ENCODE peak calls at places on chromosomes 1 and 21, in four cellular contexts. E is pancreas; D is effector memory CD4-positive, alpha-beta T cell; L is HCT116. V is an unnamed sample.
A peak's percentile ranks its signal among the peaks of the same experiment; 100 is the strongest.

GRCh38 chr1:17306407-17306806 is 1.6 kb upstream of the PADI4 start:
- DNase-seq in L (no peak), D (no peak), E (no peak), V (no peak)

GRCh38 chr1:152486400-152487006 is 24.1 kb upstream of the LCE5A start:
- DNase-seq in E (no peak), D (no peak), L (no peak), V (no peak)

GRCh38 chr1:113307771-113308451 is 82.4 kb upstream of the MAGI3 start:
- DNase-seq in E (no peak), L (peak; percentile 16), D (no peak), V (no peak)

GRCh38 chr1:43052322-43052721 is 93.7 kb upstream of the SLC2A1 start:
- DNase-seq in E (no peak), L (no peak), D (no peak), V (no peak)

GRCh38 chr1:28437924-28438699 is 67.7 kb upstream of the RCC1 start:
- DNase-seq in E (peak; percentile 81), D (no peak), L (peak; percentile 92), V (no peak)

GRCh38 chr1:116997011-116997410 is 4.5 kb upstream of the CD101 start:
- DNase-seq in E (no peak), D (no peak), L (no peak), V (no peak)

GRCh38 chr1:29453502-29454240 is 217.3 kb downstream of the PTPRU start:
- DNase-seq in L (peak; percentile 70), D (no peak), E (peak; percentile 20), V (no peak)

GRCh38 chr1:164588388-164589341 is 29.7 kb downstream of the PBX1 start:
- DNase-seq in L (no peak), D (no peak), E (no peak), V (no peak)

GRCh38 chr1:56255516-56256181 is 323.7 kb downstream of the PLPP3 start:
- DNase-seq in E (peak; percentile 10), D (no peak), L (no peak), V (no peak)

GRCh38 chr1:14367444-14367843 is 231.0 kb upstream of the KAZN start:
- DNase-seq in E (no peak), L (no peak), D (no peak), V (no peak)

GRCh38 chr21:43716376-43717165 is 2.4 kb upstream of the PDXK start:
- DNase-seq in E (no peak), D (no peak), L (no peak), V (no peak)

GRCh38 chr1:185284533-185285244 is 32.4 kb downstream of the IVNS1ABP start:
- DNase-seq in E (no peak), L (no peak), D (no peak), V (no peak)

GRCh38 chr1:2019162-2019542 is at the start of gene GABRD:
- DNase-seq in E (no peak), D (no peak), L (no peak), V (no peak)

GRCh38 chr1:10631811-10632481 is 157.2 kb downstream of the PEX14 start:
- DNase-seq in E (no peak), D (no peak), L (no peak), V (no peak)

GRCh38 chr1:8816831-8817412 is 518 bp downstream of the RERE start:
- DNase-seq in D (no peak), L (no peak), E (peak; percentile 34), V (peak; percentile 2)

GRCh38 chr1:180158149-180159147 is 3.8 kb downstream of the QSOX1 start:
- DNase-seq in D (no peak), E (peak; percentile 74), L (no peak), V (no peak)

GRCh38 chr1:150365945-150366344 is 2.0 kb downstream of the RPRD2 start:
- DNase-seq in E (no peak), L (no peak), D (no peak), V (peak; percentile 20)

GRCh38 chr1:41599912-41600311 is 115.4 kb upstream of the EDN2 start:
- DNase-seq in E (no peak), L (no peak), D (no peak), V (no peak)

GRCh38 chr1:219941179-219942118 is 13.1 kb upstream of the SLC30A10 start:
- DNase-seq in E (peak; percentile 32), D (no peak), L (no peak), V (no peak)

GRCh38 chr1:12126781-12127180 is 40.0 kb upstream of the TNFRSF1B start:
- DNase-seq in E (no peak), L (no peak), D (no peak), V (no peak)

GRCh38 chr1:3271866-3272265 is 182.6 kb upstream of the ARHGEF16 start:
- DNase-seq in E (no peak), D (no peak), L (no peak), V (no peak)

GRCh38 chr1:27601771-27602509 is 2.0 kb downstream of the AHDC1 start:
- DNase-seq in D (no peak), L (no peak), E (peak; percentile 50), V (no peak)

GRCh38 chr1:112465122-112465521 is 43.6 kb upstream of the WNT2B start:
- DNase-seq in D (no peak), L (no peak), E (no peak), V (no peak)

GRCh38 chr1:222736470-222736869 is 532 bp upstream of the FAM177B start:
- DNase-seq in D (no peak), L (no peak), E (no peak), V (no peak)

GRCh38 chr1:109252893-109253802 is 3.8 kb downstream of the CELSR2 start:
- DNase-seq in D (no peak), E (no peak), L (no peak), V (no peak)

GRCh38 chr1:112251766-112252506 is 144.1 kb upstream of the CTTNBP2NL start:
- DNase-seq in E (no peak), D (no peak), L (peak; percentile 93), V (no peak)

GRCh38 chr1:61160526-61160925 is 78.2 kb downstream of the NFIA start:
- DNase-seq in L (no peak), E (no peak), D (no peak), V (no peak)

GRCh38 chr21:45607021-45607921 is 36.3 kb upstream of the PCBP3 start:
- DNase-seq in L (no peak), D (peak; percentile 11), E (no peak), V (peak; percentile 53)

GRCh38 chr1:161177936-161178244 is 583 bp upstream of the B4GALT3 start:
- DNase-seq in L (no peak), D (no peak), E (no peak), V (no peak)

GRCh38 chr1:154557939-154558609 is 388 bp downstream of the UBE2Q1 start:
- DNase-seq in E (peak; percentile 65), D (no peak), L (no peak), V (peak; percentile 52)

DNA sequence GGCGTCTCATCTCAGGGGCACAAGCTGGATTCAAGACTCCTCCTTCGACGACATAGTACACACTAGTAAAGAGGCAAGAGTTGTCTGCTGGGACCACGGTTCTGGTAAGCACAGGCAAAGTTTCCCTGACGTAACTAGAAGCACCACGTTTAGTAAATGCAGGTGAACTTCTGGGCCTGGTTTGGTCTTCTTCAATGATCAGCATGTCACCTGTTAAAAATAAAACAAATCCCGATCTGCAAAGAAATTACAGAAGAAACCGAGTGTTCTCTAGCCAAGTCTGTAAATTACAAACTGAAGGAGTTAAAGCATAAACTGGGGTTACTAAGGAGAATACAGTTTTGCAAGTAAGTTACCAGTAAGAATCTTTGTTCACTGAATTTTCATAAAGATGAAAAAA is 1.5 kb downstream of the YOD1 start:
- DNase-seq in D (no peak), E (no peak), L (no peak), V (no peak)
- H3K4me3 ChIP-seq in D (no peak overlapping the region), E (peak overlapping the region; percentile 67), L (peak overlapping the region; percentile 90), V (no peak overlapping the region)

GRCh38 chr1:182644863-182645262 is 39.5 kb downstream of the RGS8 start:
- DNase-seq in L (no peak), E (no peak), D (no peak), V (no peak)
- H3K27ac ChIP-seq in L (no peak overlapping the region), E (no peak overlapping the region), D (no peak overlapping the region), V (no peak overlapping the region)

DNA sequence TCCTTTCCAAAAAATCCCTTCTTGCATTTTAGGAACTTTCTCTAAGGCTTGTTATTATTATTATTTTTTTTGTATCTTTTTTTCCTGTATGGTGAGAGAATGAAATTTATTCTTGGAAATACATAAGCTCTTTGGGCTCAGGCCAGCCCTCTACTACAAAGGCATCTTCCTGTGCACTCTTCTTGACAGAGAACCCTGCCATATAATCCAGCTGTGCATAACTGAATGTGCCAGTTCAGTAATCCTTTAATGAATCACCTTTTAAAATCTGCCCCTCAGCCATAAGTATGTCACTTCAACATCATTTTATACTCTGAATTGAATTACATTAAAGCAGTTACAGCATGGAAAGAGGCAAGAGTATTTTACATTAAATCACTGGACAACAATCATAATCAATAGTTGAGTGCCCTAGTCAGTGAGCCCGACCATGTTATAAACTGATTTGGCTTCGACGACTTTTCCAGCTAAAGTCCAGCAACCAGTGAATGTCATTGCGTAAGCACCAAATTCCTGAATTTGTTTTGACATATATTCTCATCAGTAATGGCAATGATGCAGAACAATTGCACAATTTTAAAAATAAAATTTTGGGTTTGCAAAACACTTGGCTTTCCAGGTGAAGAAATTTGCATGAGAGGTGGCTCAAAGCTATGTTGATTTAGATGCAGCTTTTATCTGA is 59.2 kb upstream of the KCNK2 start:
- DNase-seq in L (no peak), E (no peak), D (no peak), V (no peak)
- H3K27me3 ChIP-seq in L (no peaks in the 10 kb centered on the region), E (no peaks in the 10 kb centered on the region), D (no peaks in the 10 kb centered on the region), V (no peaks in the 10 kb centered on the region)

DNA sequence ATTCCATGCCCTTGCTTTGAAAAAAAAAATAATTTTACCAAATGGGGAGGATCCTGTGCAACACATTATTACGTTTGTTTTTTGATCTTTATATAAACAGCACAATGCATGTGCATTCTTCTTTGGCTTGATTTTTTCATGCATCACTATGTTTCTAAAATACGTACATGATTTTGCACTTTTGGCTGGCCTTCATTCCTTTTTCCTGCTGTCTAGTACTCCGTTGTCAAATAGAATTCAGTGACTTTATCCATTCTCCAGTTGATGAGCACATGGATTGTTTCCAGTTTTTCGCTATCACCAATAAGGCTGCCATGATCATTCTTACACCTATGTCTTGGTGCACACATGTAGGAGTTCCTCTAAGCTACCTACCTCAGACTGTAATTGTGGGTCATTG is 63.0 kb upstream of the ID3 start:
- DNase-seq in E (no peak), D (no peak), L (no peak), V (no peak)
- H3K4me3 ChIP-seq in E (no peak overlapping the region), D (no peak overlapping the region), L (no peak overlapping the region), V (no peak overlapping the region)

GRCh38 chr1:168906367-168906766 is 177.4 kb upstream of the DPT start:
- DNase-seq in E (no peak), L (no peak), D (no peak), V (no peak)
- H3K27ac ChIP-seq in E (peak overlapping the region; percentile 16), L (no peak overlapping the region), D (no peak overlapping the region), V (no peak overlapping the region)

DNA sequence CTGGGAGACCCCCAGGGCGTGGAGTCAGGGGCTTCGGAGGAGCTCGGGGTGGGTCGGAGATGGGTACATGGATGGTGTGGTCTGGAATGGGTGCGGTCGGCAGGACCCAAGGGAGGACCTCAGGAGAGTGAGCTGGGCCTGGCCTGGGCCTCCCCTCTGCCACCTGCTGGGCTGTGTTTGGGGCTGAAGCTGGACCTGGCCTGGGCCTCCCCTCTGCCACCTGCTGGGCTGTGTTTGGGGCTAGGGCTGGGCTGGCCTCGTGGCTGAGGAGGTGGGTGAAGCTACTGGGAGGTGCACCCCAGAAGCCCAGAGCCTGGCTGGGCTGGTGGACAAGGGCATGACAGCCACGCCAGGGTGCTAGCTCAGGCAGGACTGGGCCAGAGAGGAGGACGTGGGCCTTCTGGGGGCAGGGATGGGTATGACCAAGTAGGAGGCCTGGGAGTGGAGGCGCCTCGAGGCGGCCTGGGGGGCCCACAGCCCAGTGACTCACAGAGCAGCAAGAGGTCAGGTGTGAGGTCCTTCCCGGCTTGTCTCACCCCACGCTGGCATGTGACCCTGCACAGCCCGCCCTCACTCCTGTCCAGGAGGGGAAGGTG is 14.5 kb downstream of the SAMD11 start:
- DNase-seq in D (no peak), E (peak; percentile 66), L (no peak), V (no peak)
- H3K27me3 ChIP-seq in D (peaks cover 58% of the 10 kb centered on the region), E (no peaks in the 10 kb centered on the region), L (peaks cover 18% of the 10 kb centered on the region), V (peaks cover 7% of the 10 kb centered on the region)

V was measured in CD4-positive, alpha-beta memory T cell.